ENCODE peak calls at places on chromosome 15, in six cellular contexts. One of them, this sample, is unnamed.

GRCh38 chr15:98648654-98649537 is 557 bp downstream of the IGF1R start:
- DNase-seq in heart right ventricle: peak
- DNase-seq in endothelial cell: peak
- DNase-seq in ovary: peak
- DNase-seq in GM12864: no peak
- DNase-seq in lung: peak
- DNase-seq in this sample: peak

GRCh38 chr15:69531302-69532027 is 78.8 kb downstream of the RPLP1 start:
- DNase-seq in heart right ventricle: no peak
- DNase-seq in lung: no peak
- DNase-seq in endothelial cell: no peak
- DNase-seq in ovary: no peak
- DNase-seq in GM12864: no peak
- DNase-seq in this sample: no peak

GRCh38 chr15:52080031-52080430 is 32.5 kb downstream of the BCL2L10 start:
- DNase-seq in GM12864: no peak
- DNase-seq in lung: no peak
- DNase-seq in endothelial cell: no peak
- DNase-seq in ovary: no peak
- DNase-seq in heart right ventricle: no peak
- DNase-seq in this sample: no peak

GRCh38 chr15:32649336-32649735 is 7.8 kb downstream of the SCG5 start:
- DNase-seq in lung: no peak
- DNase-seq in endothelial cell: peak
- DNase-seq in GM12864: no peak
- DNase-seq in heart right ventricle: no peak
- DNase-seq in ovary: no peak
- DNase-seq in this sample: no peak

GRCh38 chr15:60580068-60580467 is 101.1 kb upstream of the ICE2 start:
- DNase-seq in ovary: no peak
- DNase-seq in lung: no peak
- DNase-seq in heart right ventricle: no peak
- DNase-seq in endothelial cell: no peak
- DNase-seq in GM12864: no peak
- DNase-seq in this sample: no peak

GRCh38 chr15:89679221-89679620 is at the start of gene PLIN1:
- DNase-seq in lung: no peak
- DNase-seq in GM12864: no peak
- DNase-seq in heart right ventricle: no peak
- DNase-seq in ovary: no peak
- DNase-seq in endothelial cell: no peak
- DNase-seq in this sample: no peak

GRCh38 chr15:68635142-68635541 is 56.3 kb downstream of the CORO2B start:
- DNase-seq in ovary: peak
- DNase-seq in GM12864: no peak
- DNase-seq in endothelial cell: no peak
- DNase-seq in lung: no peak
- DNase-seq in heart right ventricle: peak
- DNase-seq in this sample: no peak

GRCh38 chr15:50358805-50359204 is 3.8 kb upstream of the GABPB1 start:
- DNase-seq in GM12864: no peak
- DNase-seq in ovary: no peak
- DNase-seq in endothelial cell: peak
- DNase-seq in lung: no peak
- DNase-seq in heart right ventricle: no peak
- DNase-seq in this sample: peak

GRCh38 chr15:23438816-23439466 is 8.1 kb downstream of the GOLGA6L2 start:
- DNase-seq in lung: no peak
- DNase-seq in ovary: no peak
- DNase-seq in heart right ventricle: no peak
- DNase-seq in endothelial cell: no peak
- DNase-seq in GM12864: no peak
- DNase-seq in this sample: no peak

GRCh38 chr15:72902929-72903260 is 119.3 kb upstream of the ADPGK start:
- DNase-seq in lung: no peak
- DNase-seq in endothelial cell: no peak
- DNase-seq in ovary: no peak
- DNase-seq in GM12864: no peak
- DNase-seq in heart right ventricle: no peak
- DNase-seq in this sample: no peak

GRCh38 chr15:34588046-34588674 is 4.7 kb upstream of the GOLGA8B start:
- DNase-seq in heart right ventricle: no peak
- DNase-seq in GM12864: no peak
- DNase-seq in endothelial cell: peak
- DNase-seq in lung: peak
- DNase-seq in ovary: peak
- DNase-seq in this sample: peak

GRCh38 chr15:90718232-90718631 is 1.1 kb downstream of the BLM start:
- DNase-seq in heart right ventricle: no peak
- DNase-seq in ovary: no peak
- DNase-seq in GM12864: no peak
- DNase-seq in lung: no peak
- DNase-seq in endothelial cell: no peak
- DNase-seq in this sample: no peak

GRCh38 chr15:85404922-85405293 is 24.5 kb downstream of the AKAP13 start:
- DNase-seq in GM12864: no peak
- DNase-seq in lung: no peak
- DNase-seq in endothelial cell: no peak
- DNase-seq in ovary: no peak
- DNase-seq in heart right ventricle: no peak
- DNase-seq in this sample: no peak

GRCh38 chr15:75641603-75642002 is 1.6 kb upstream of the IMP3 start:
- DNase-seq in ovary: no peak
- DNase-seq in heart right ventricle: no peak
- DNase-seq in GM12864: no peak
- DNase-seq in endothelial cell: no peak
- DNase-seq in lung: no peak
- DNase-seq in this sample: no peak
- TF ChIP-seq CTCF in ovary: no peak
- TF ChIP-seq CTCF in heart right ventricle: no peak
- TF ChIP-seq CTCF in GM12864: no peak
- TF ChIP-seq CTCF in endothelial cell: no peak
- TF ChIP-seq CTCF in lung: no peak
- TF ChIP-seq CTCF in this sample: no peak

DNA sequence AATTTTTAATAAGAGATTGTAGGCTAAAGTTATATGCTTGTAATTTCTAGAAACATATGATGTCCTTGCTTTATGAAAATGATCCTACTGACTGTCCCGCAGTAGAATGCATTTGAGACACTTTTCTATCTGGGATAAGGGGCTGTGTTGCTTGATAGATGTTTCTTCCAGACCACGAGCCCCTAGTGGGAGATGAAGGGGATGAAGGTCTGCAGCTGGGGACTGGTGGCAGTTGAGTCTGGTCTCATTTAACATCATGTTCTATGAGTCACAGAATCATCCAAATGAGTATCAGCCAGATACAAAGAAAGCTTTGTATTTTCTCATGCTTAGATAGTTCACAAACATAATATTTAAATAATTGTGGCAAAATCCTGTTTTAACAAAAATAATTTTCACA is 84.3 kb upstream of the PRTG start:
- DNase-seq in lung: no peak
- DNase-seq in endothelial cell: no peak
- DNase-seq in heart right ventricle: no peak
- DNase-seq in GM12864: no peak
- DNase-seq in ovary: no peak
- DNase-seq in this sample: no peak
- TF ChIP-seq CTCF in lung: no peak
- TF ChIP-seq CTCF in endothelial cell: no peak
- TF ChIP-seq CTCF in heart right ventricle: no peak
- TF ChIP-seq CTCF in GM12864: no peak
- TF ChIP-seq CTCF in ovary: no peak
- TF ChIP-seq CTCF in this sample: no peak

GRCh38 chr15:47027322-47027946 is 689.9 kb upstream of the SEMA6D start:
- DNase-seq in GM12864: no peak
- DNase-seq in endothelial cell: no peak
- DNase-seq in heart right ventricle: no peak
- DNase-seq in ovary: no peak
- DNase-seq in lung: no peak
- DNase-seq in this sample: no peak
- TF ChIP-seq CTCF in GM12864: no peak
- TF ChIP-seq CTCF in endothelial cell: no peak
- TF ChIP-seq CTCF in heart right ventricle: no peak
- TF ChIP-seq CTCF in ovary: no peak
- TF ChIP-seq CTCF in lung: no peak
- TF ChIP-seq CTCF in this sample: no peak

GRCh38 chr15:44034334-44034733 is 160.7 kb downstream of the FRMD5 start:
- DNase-seq in heart right ventricle: no peak
- DNase-seq in ovary: no peak
- DNase-seq in lung: no peak
- DNase-seq in GM12864: no peak
- DNase-seq in endothelial cell: no peak
- DNase-seq in this sample: no peak

GRCh38 chr15:44034933-44035624 is 160.0 kb downstream of the FRMD5 start:
- DNase-seq in ovary: no peak
- DNase-seq in endothelial cell: no peak
- DNase-seq in heart right ventricle: no peak
- DNase-seq in GM12864: no peak
- DNase-seq in lung: no peak
- DNase-seq in this sample: no peak

GRCh38 chr15:44029940-44030568 is 165.0 kb downstream of the FRMD5 start:
- DNase-seq in endothelial cell: no peak
- DNase-seq in heart right ventricle: no peak
- DNase-seq in GM12864: no peak
- DNase-seq in lung: no peak
- DNase-seq in ovary: no peak
- DNase-seq in this sample: no peak

GRCh38 chr15:44035781-44036699 is 159.0 kb downstream of the FRMD5 start:
- DNase-seq in GM12864: no peak
- DNase-seq in heart right ventricle: no peak
- DNase-seq in lung: no peak
- DNase-seq in ovary: no peak
- DNase-seq in endothelial cell: no peak
- DNase-seq in this sample: no peak

DNA sequence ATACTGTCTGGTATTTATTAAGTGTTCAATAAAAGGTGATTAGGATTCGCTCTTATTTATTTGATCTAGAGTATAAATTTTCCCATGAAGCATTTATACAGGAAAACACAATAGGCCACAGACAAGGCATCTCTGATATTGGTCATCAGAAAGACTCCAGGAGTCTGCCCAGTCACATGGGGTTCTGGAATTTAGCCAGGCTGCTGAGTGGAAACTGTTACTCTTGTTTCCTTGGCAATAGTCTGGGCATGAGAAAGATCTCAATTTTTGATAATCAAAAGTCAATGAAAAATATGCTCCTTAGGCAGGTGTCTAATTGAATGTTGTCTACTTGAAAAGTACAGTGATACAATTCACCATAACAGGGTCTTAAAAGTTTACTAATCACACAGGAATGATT is 161.2 kb downstream of the FRMD5 start:
- DNase-seq in heart right ventricle: no peak
- DNase-seq in endothelial cell: no peak
- DNase-seq in lung: no peak
- DNase-seq in ovary: no peak
- DNase-seq in GM12864: no peak
- DNase-seq in this sample: no peak
- TF ChIP-seq CTCF in heart right ventricle: no peak
- TF ChIP-seq CTCF in endothelial cell: no peak
- TF ChIP-seq CTCF in lung: no peak
- TF ChIP-seq CTCF in ovary: no peak
- TF ChIP-seq CTCF in GM12864: no peak
- TF ChIP-seq CTCF in this sample: no peak

DNA sequence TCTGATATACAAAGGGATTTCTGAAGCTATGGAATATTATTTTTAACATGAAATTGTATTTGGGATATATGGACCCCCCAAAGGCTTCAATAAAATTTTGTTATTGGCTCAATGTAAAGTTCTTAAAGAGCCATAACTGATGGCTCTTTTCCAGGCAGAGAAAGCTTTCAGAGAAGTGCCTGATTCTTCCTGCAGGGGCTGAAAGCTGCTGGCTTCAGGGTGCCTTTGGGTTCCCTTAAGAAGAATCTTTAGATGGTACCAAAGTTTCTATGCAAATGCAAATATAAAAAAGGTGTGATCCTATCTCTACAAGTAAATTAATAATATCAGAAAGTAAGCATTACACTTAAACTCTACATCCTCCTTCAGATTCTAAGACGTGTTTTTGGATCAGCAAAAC is 72.6 kb downstream of the NR2F2 start:
- DNase-seq in lung: no peak
- DNase-seq in endothelial cell: no peak
- DNase-seq in ovary: no peak
- DNase-seq in heart right ventricle: no peak
- DNase-seq in GM12864: no peak
- DNase-seq in this sample: no peak
- TF ChIP-seq CTCF in lung: no peak
- TF ChIP-seq CTCF in endothelial cell: no peak
- TF ChIP-seq CTCF in ovary: no peak
- TF ChIP-seq CTCF in heart right ventricle: no peak
- TF ChIP-seq CTCF in GM12864: no peak
- TF ChIP-seq CTCF in this sample: no peak

This sample was measured in GM13976.